ENCODE peak calls at places on chromosomes 2 and 18, in ten cellular contexts. A is body of pancreas; Q is uterus; G is neuronal stem cell; C is upper lobe of right lung; W is AG04450; X is keratinocyte; P is gastrocnemius medialis; L is CD4-positive, CD25-positive, alpha-beta regulatory T cell; K is sigmoid colon. H is an unnamed sample. For H3K27me3, the result is how much of the 10 kb centered on the place peaks cover.

GRCh38 chr18:36798738-36799473 is 29.9 kb downstream of the TPGS2 start:
- DNase-seq in G (peak), X (no peak), W (no peak), Q (no peak), K (no peak), A (no peak), L (no peak), C (no peak), P (no peak), H (no peak)

GRCh38 chr2:120526047-120526562 is 180.2 kb downstream of the INHBB start:
- DNase-seq in L (no peak), Q (peak), K (no peak), P (no peak), W (no peak), A (no peak), C (no peak), G (no peak), X (no peak), H (peak)

GRCh38 chr2:17652681-17653080 is 100.9 kb downstream of the SMC6 start:
- DNase-seq in X (no peak), Q (no peak), G (no peak), P (no peak), K (no peak), W (no peak), C (no peak), L (no peak), A (no peak), H (no peak)

GRCh38 chr2:26172189-26172865 is 561 bp upstream of the GAREM2 start:
- DNase-seq in K (peak), G (peak), A (no peak), X (no peak), Q (no peak), L (no peak), P (no peak), C (no peak), W (no peak), H (no peak)

GRCh38 chr18:39675916-39676315 is 2110.3 kb upstream of the CELF4 start:
- DNase-seq in P (no peak), G (no peak), K (no peak), Q (no peak), W (no peak), A (no peak), X (no peak), C (no peak), L (no peak), H (no peak)

GRCh38 chr2:157261199-157261782 is 3.8 kb downstream of the GALNT5 start:
- DNase-seq in W (no peak), P (no peak), G (no peak), A (no peak), C (no peak), X (peak), K (no peak), L (no peak), Q (no peak), H (no peak)

GRCh38 chr2:230879271-230879882 is 14.6 kb downstream of the ITM2C start:
- DNase-seq in K (peak), C (no peak), L (no peak), X (no peak), G (no peak), Q (no peak), W (no peak), P (no peak), A (no peak), H (no peak)

GRCh38 chr2:128008089-128008672 is 19.7 kb downstream of the SAP130 start:
- DNase-seq in L (no peak), C (no peak), G (no peak), P (no peak), K (no peak), X (no peak), A (no peak), W (no peak), Q (no peak), H (no peak)

GRCh38 chr2:20595439-20596192 is 55.3 kb downstream of the HS1BP3 start:
- DNase-seq in L (no peak), C (peak), X (no peak), P (peak), A (no peak), W (no peak), G (no peak), Q (peak), K (peak), H (peak)

GRCh38 chr2:190637331-190637734 is 11.6 kb upstream of the NAB1 start:
- DNase-seq in W (no peak), C (no peak), P (no peak), A (no peak), X (no peak), G (no peak), Q (no peak), L (no peak), K (no peak), H (no peak)

GRCh38 chr2:216206821-216207220 is 97.7 kb downstream of the XRCC5 start:
- DNase-seq in A (no peak), X (no peak), L (no peak), K (no peak), P (no peak), W (no peak), Q (no peak), C (no peak), G (no peak), H (no peak)

GRCh38 chr18:75090336-75090735 is 118.6 kb downstream of the PTGR3 start:
- DNase-seq in K (no peak), L (no peak), Q (no peak), A (no peak), X (no peak), C (no peak), G (no peak), P (no peak), W (no peak), H (no peak)

GRCh38 chr2:234304945-234305344 is 191.9 kb downstream of the ARL4C start:
- DNase-seq in Q (no peak), P (no peak), K (no peak), X (no peak), W (no peak), C (no peak), G (peak), L (no peak), A (no peak), H (no peak)

GRCh38 chr18:44733069-44733753 is 52.5 kb downstream of the SETBP1 start:
- DNase-seq in G (no peak), A (no peak), P (peak), K (no peak), X (peak), Q (no peak), L (no peak), W (peak), C (no peak), H (no peak)

GRCh38 chr2:149077861-149078260 is 39.4 kb downstream of the LYPD6B start:
- DNase-seq in Q (no peak), W (no peak), P (no peak), A (no peak), C (no peak), G (no peak), L (no peak), K (no peak), X (no peak), H (no peak)

GRCh38 chr18:14959550-14959949 is 211.6 kb downstream of the ANKRD30B start:
- DNase-seq in C (no peak), G (no peak), L (no peak), X (no peak), P (no peak), Q (no peak), W (no peak), K (no peak), A (no peak), H (no peak)

GRCh38 chr2:172249986-172250385 is 147.3 kb upstream of the DLX2 start:
- DNase-seq in X (no peak), W (peak), A (no peak), C (no peak), L (no peak), G (no peak), K (no peak), Q (no peak), P (no peak), H (no peak)

GRCh38 chr18:48462510-48462909 is 53.3 kb upstream of the ZBTB7C start:
- DNase-seq in K (no peak), W (no peak), Q (no peak), P (no peak), C (no peak), L (no peak), X (no peak), A (no peak), G (no peak), H (no peak)

GRCh38 chr18:48459471-48459870 is 50.3 kb upstream of the ZBTB7C start:
- DNase-seq in C (no peak), X (no peak), P (no peak), Q (no peak), G (no peak), K (no peak), A (no peak), W (no peak), L (no peak), H (no peak)

GRCh38 chr18:48456838-48457237 is 47.7 kb upstream of the ZBTB7C start:
- DNase-seq in K (no peak), X (no peak), W (no peak), P (no peak), G (no peak), L (no peak), C (no peak), Q (no peak), A (no peak), H (no peak)

GRCh38 chr18:48459016-48459415 is 49.8 kb upstream of the ZBTB7C start:
- DNase-seq in Q (no peak), X (no peak), P (no peak), K (no peak), C (no peak), A (no peak), G (no peak), W (no peak), L (no peak), H (no peak)

GRCh38 chr18:48460929-48461583 is 51.9 kb upstream of the ZBTB7C start:
- DNase-seq in K (no peak), L (no peak), Q (no peak), C (no peak), G (no peak), P (no peak), A (no peak), W (no peak), X (no peak), H (no peak)
- H3K27ac ChIP-seq in K (no peak), L (no peak), Q (no peak), C (no peak), G (no peak), P (no peak), A (peak), W (no peak), X (no peak), H (no peak)

GRCh38 chr2:9517118-9517782 is 38.4 kb downstream of the ADAM17 start:
- DNase-seq in A (no peak), K (no peak), C (no peak), W (no peak), X (no peak), L (no peak), P (no peak), Q (no peak), G (no peak), H (no peak)
- H3K27me3 ChIP-seq in A (under half), K (under half), C (under half), W (under half), X (under half), L (under half), P (under half), Q (under half), G (under half), H (under half)

GRCh38 chr18:5520464-5520863 is 23.3 kb downstream of the EPB41L3 start:
- DNase-seq in Q (no peak), A (no peak), P (no peak), C (no peak), X (no peak), W (no peak), L (no peak), K (no peak), G (no peak), H (no peak)

GRCh38 chr18:5521000-5521399 is 22.8 kb downstream of the EPB41L3 start:
- DNase-seq in Q (no peak), K (no peak), W (no peak), L (no peak), P (no peak), G (no peak), C (no peak), A (no peak), X (no peak), H (no peak)

GRCh38 chr18:5518899-5519371 is 24.9 kb downstream of the EPB41L3 start:
- DNase-seq in L (no peak), G (no peak), C (no peak), A (no peak), K (no peak), W (no peak), X (no peak), P (no peak), Q (no peak), H (no peak)

GRCh38 chr18:5518179-5518770 is 25.5 kb downstream of the EPB41L3 start:
- DNase-seq in Q (no peak), P (no peak), K (no peak), L (no peak), X (no peak), C (no peak), W (no peak), G (no peak), A (no peak), H (no peak)

DNA sequence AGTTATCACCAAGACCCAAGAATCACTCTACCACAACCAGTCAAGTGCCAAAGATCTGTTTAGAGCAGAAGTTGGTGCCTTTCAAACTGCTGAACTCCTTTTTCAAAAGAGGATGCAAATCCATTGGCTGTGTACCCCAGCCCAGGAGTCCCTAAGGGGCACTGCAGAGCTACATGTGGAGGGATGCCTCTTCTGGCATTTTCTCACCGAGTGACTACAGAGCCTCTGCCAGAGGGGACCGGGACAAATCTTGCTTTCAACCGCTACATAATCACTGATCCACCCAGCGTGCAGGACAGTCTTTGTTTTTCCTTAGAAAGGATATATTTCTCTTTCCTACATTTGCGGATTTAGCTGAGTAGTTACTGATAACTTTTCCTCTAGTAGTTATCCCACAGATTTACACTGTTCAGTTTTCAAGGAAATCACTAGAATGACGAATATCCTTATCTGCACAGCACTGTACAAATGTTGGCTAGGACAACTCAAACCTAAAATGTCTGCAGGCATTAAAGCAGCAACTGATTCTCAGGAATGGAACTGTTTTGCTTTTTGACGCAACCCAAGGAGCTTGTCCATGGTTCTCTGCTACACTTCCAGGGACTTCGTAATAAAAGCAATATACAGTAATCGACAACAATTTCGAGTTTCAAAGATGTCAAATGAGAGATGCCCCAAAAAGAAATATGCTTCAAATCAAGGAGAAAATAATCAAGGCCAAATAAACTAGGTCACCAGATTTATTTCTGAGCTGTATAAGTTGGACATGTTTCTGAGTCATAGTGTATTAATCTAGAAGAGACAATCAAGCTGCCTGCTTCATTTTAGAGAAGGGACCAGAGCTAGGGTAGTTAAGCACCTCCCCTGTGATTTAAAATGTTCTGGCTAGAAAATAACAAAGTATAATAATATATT is 24.1 kb downstream of the EPB41L3 start:
- DNase-seq in P (no peak), W (no peak), G (no peak), A (no peak), Q (no peak), K (no peak), X (no peak), C (no peak), L (no peak), H (no peak)
- H3K27ac ChIP-seq in P (no peak), W (no peak), G (no peak), A (no peak), Q (peak), K (peak), X (no peak), C (no peak), L (no peak), H (no peak)

GRCh38 chr2:236161531-236161930 is 6.7 kb downstream of the GBX2 start:
- DNase-seq in P (no peak), W (no peak), C (peak), Q (no peak), L (no peak), A (no peak), K (no peak), X (no peak), G (no peak), H (no peak)
- H3K27me3 ChIP-seq in P (half or more), W (half or more), C (half or more), Q (under half), L (under half), A (under half), K (half or more), X (under half), G (half or more), H (under half)

GRCh38 chr2:942775-943460 is 7.7 kb upstream of the SNTG2 start:
- DNase-seq in X (no peak), Q (no peak), L (no peak), W (no peak), P (no peak), K (no peak), G (no peak), C (no peak), A (no peak), H (no peak)

GRCh38 chr2:943461-943797 is 7.2 kb upstream of the SNTG2 start:
- DNase-seq in G (no peak), A (no peak), X (no peak), Q (no peak), P (no peak), W (no peak), K (no peak), C (no peak), L (no peak), H (no peak)

GRCh38 chr2:939936-940620 is 10.6 kb upstream of the SNTG2 start:
- DNase-seq in C (no peak), L (no peak), W (no peak), K (no peak), G (no peak), P (no peak), Q (no peak), X (no peak), A (no peak), H (no peak)

GRCh38 chr2:943821-944220 is 6.8 kb upstream of the SNTG2 start:
- DNase-seq in L (no peak), C (no peak), Q (no peak), X (no peak), A (no peak), G (no peak), K (no peak), P (no peak), W (no peak), H (no peak)

DNA sequence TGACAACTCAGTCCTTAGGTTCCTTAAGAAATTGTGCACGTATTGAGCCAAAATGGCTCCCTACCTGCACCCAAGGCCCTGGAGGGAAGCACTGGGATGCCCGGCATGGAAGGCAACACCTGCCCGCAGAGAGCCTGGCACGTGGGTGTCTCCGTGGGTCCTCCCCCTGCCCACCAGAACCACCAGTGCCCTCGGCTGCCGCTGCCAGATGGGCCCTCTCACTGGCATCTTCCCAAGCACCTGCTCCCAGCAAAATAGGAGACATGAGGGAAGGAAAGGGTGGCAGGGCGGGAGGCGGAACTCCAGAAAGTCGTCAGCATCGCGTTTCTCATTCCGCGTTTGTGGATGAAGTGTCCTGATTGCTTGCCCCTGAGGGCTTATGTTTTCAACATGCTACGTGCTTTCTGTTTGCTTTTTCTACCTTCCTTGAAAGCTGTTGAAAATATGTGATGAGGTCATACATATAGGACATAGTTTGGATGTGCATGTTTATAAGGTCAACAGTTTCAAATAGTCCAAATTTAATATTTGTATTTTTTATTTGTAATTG is 8.8 kb upstream of the SNTG2 start:
- DNase-seq in X (no peak), K (no peak), A (no peak), C (peak), P (no peak), Q (no peak), G (no peak), L (no peak), W (no peak), H (no peak)
- H3K27ac ChIP-seq in X (no peak), K (no peak), A (no peak), C (no peak), P (no peak), Q (no peak), G (no peak), L (no peak), W (no peak), H (no peak)

GRCh38 chr2:161415041-161415440 is 1.1 kb upstream of the TBR1 start:
- DNase-seq in P (no peak), G (peak), Q (no peak), C (no peak), L (no peak), A (no peak), K (no peak), W (no peak), X (no peak), H (no peak)

GRCh38 chr2:161412346-161412745 is 3.8 kb upstream of the TBR1 start:
- DNase-seq in C (no peak), G (no peak), K (no peak), L (no peak), X (no peak), P (no peak), Q (no peak), A (no peak), W (no peak), H (no peak)

GRCh38 chr2:161414385-161415040 is 1.6 kb upstream of the TBR1 start:
- DNase-seq in G (peak), L (no peak), X (no peak), A (no peak), K (no peak), Q (no peak), W (no peak), P (no peak), C (peak), H (peak)

GRCh38 chr2:161415467-161416293 is 417 bp upstream of the TBR1 start:
- DNase-seq in P (no peak), X (no peak), G (peak), K (no peak), Q (no peak), C (no peak), L (no peak), W (no peak), A (no peak), H (no peak)

DNA sequence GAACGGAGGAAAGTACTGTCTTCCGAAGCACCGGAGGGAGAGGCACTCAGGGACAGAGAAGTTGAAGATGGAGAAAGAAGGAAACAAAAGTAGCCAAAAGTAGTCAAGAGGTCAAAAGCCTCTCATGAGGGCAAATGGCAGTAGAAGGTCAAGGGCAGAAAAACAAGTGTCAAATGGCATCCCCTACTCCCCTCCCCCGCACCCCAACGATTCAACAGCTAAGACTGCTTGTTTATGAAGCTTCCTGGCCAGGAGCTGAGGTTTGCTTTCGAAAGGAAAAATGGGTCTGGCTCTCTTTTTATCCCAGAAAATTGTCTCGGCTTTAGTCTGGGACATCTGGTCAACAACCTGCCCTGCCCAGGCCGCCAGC is 2.1 kb upstream of the TBR1 start:
- DNase-seq in Q (no peak), L (no peak), A (no peak), G (peak), K (no peak), X (no peak), P (no peak), C (no peak), W (no peak), H (no peak)
- H3K27me3 ChIP-seq in Q (under half), L (under half), A (under half), G (half or more), K (half or more), X (half or more), P (under half), C (under half), W (under half), H (under half)

GRCh38 chr18:68040198-68040597 is 523.7 kb upstream of the DSEL start:
- DNase-seq in A (no peak), Q (no peak), X (no peak), K (no peak), C (no peak), P (no peak), W (no peak), L (no peak), G (no peak), H (no peak)
- H3K27ac ChIP-seq in A (no peak), Q (no peak), X (no peak), K (no peak), C (no peak), P (no peak), W (no peak), L (no peak), G (no peak), H (no peak)

H was measured in psoas muscle.